ENCODE peak calls at places on chromosomes 16 and 17, in five cellular contexts. One of them, this sample, is unnamed.
A peak's percentile ranks its signal among the peaks of the same experiment; 100 is the strongest.

GRCh38 chr16:57556941-57557541 is 14.6 kb downstream of the ADGRG5 start:
- DNase-seq in thoracic aorta: no peak
- DNase-seq in SK-N-SH: no peak
- DNase-seq in neural crest cell: no peak
- DNase-seq in lower leg skin: no peak
- DNase-seq in this sample: no peak

GRCh38 chr17:62737513-62737912 is 70.6 kb downstream of the MARCHF10 start:
- DNase-seq in thoracic aorta: no peak
- DNase-seq in SK-N-SH: no peak
- DNase-seq in neural crest cell: no peak
- DNase-seq in lower leg skin: peak; percentile 56
- DNase-seq in this sample: no peak

GRCh38 chr16:52497067-52497816 is 49.7 kb downstream of the TOX3 start:
- DNase-seq in thoracic aorta: no peak
- DNase-seq in SK-N-SH: peak; percentile 27
- DNase-seq in neural crest cell: no peak
- DNase-seq in lower leg skin: no peak
- DNase-seq in this sample: no peak

GRCh38 chr16:23754594-23755483 is at the start of gene CHP2:
- DNase-seq in thoracic aorta: no peak
- DNase-seq in SK-N-SH: peak; percentile 58
- DNase-seq in neural crest cell: no peak
- DNase-seq in lower leg skin: peak; percentile 84
- DNase-seq in this sample: peak; percentile 40

GRCh38 chr17:66578781-66579489 is 256.0 kb upstream of the CACNG5 start:
- DNase-seq in thoracic aorta: no peak
- DNase-seq in SK-N-SH: no peak
- DNase-seq in neural crest cell: no peak
- DNase-seq in lower leg skin: no peak
- DNase-seq in this sample: no peak

GRCh38 chr17:81388612-81389367 is 6.5 kb upstream of the BAHCC1 start:
- DNase-seq in thoracic aorta: no peak
- DNase-seq in SK-N-SH: peak; percentile 81
- DNase-seq in neural crest cell: no peak
- DNase-seq in lower leg skin: no peak
- DNase-seq in this sample: no peak

GRCh38 chr17:61482467-61482866 is 30.2 kb downstream of the TBX4 start:
- DNase-seq in thoracic aorta: no peak
- DNase-seq in SK-N-SH: no peak
- DNase-seq in neural crest cell: no peak
- DNase-seq in lower leg skin: peak; percentile 75
- DNase-seq in this sample: peak; percentile 37

GRCh38 chr16:66190411-66190810 is 176.1 kb upstream of the CDH5 start:
- DNase-seq in thoracic aorta: no peak
- DNase-seq in SK-N-SH: no peak
- DNase-seq in neural crest cell: no peak
- DNase-seq in lower leg skin: no peak
- DNase-seq in this sample: no peak

GRCh38 chr16:56931253-56931768 is 631 bp upstream of the HERPUD1 start:
- DNase-seq in thoracic aorta: no peak
- DNase-seq in SK-N-SH: no peak
- DNase-seq in neural crest cell: no peak
- DNase-seq in lower leg skin: no peak
- DNase-seq in this sample: no peak

GRCh38 chr17:61469474-61469873 is 17.3 kb downstream of the TBX4 start:
- DNase-seq in thoracic aorta: no peak
- DNase-seq in SK-N-SH: no peak
- DNase-seq in neural crest cell: no peak
- DNase-seq in lower leg skin: no peak
- DNase-seq in this sample: no peak

GRCh38 chr16:2787961-2788360 is 601 bp upstream of the PRSS33 start:
- DNase-seq in thoracic aorta: no peak
- DNase-seq in SK-N-SH: no peak
- DNase-seq in neural crest cell: no peak
- DNase-seq in lower leg skin: no peak
- DNase-seq in this sample: no peak

GRCh38 chr16:78094166-78094565 is 5.3 kb upstream of the WWOX start:
- DNase-seq in thoracic aorta: no peak
- DNase-seq in SK-N-SH: no peak
- DNase-seq in neural crest cell: no peak
- DNase-seq in lower leg skin: no peak
- DNase-seq in this sample: no peak

GRCh38 chr17:55056530-55056929 is 88.0 kb downstream of the STXBP4 start:
- DNase-seq in thoracic aorta: no peak
- DNase-seq in SK-N-SH: peak; percentile 13
- DNase-seq in neural crest cell: no peak
- DNase-seq in lower leg skin: no peak
- DNase-seq in this sample: no peak

GRCh38 chr17:39867084-39867890 is 715 bp upstream of the ZPBP2 start:
- DNase-seq in thoracic aorta: no peak
- DNase-seq in SK-N-SH: no peak
- DNase-seq in neural crest cell: no peak
- DNase-seq in lower leg skin: no peak
- DNase-seq in this sample: no peak

GRCh38 chr17:62792122-62792800 is 15.9 kb downstream of the MARCHF10 start:
- DNase-seq in thoracic aorta: no peak
- DNase-seq in SK-N-SH: no peak
- DNase-seq in neural crest cell: no peak
- DNase-seq in lower leg skin: peak; percentile 56
- DNase-seq in this sample: peak; percentile 9

GRCh38 chr17:16417399-16417798 is 2.0 kb downstream of the TRPV2 start:
- DNase-seq in thoracic aorta: no peak
- DNase-seq in SK-N-SH: no peak
- DNase-seq in neural crest cell: no peak
- DNase-seq in lower leg skin: no peak
- DNase-seq in this sample: no peak

GRCh38 chr16:88994704-88995103 is 17.7 kb upstream of the CBFA2T3 start:
- DNase-seq in thoracic aorta: no peak
- DNase-seq in SK-N-SH: no peak
- DNase-seq in neural crest cell: no peak
- DNase-seq in lower leg skin: no peak
- DNase-seq in this sample: no peak

GRCh38 chr16:53434436-53435065 is at the start of gene RBL2:
- DNase-seq in thoracic aorta: peak; percentile 30
- DNase-seq in SK-N-SH: peak; percentile 91
- DNase-seq in neural crest cell: peak; percentile 73
- DNase-seq in lower leg skin: peak; percentile 97
- DNase-seq in this sample: peak; percentile 86

GRCh38 chr17:15657868-15658775 is 26.0 kb downstream of the TRIM16 start:
- DNase-seq in thoracic aorta: no peak
- DNase-seq in SK-N-SH: no peak
- DNase-seq in neural crest cell: no peak
- DNase-seq in lower leg skin: no peak
- DNase-seq in this sample: no peak

GRCh38 chr17:77571562-77571981 is 386.9 kb upstream of the TNRC6C start:
- DNase-seq in thoracic aorta: no peak
- DNase-seq in SK-N-SH: peak; percentile 61
- DNase-seq in neural crest cell: no peak
- DNase-seq in lower leg skin: no peak
- DNase-seq in this sample: no peak

GRCh38 chr17:52106638-52107261 is 51.8 kb downstream of the CA10 start:
- DNase-seq in thoracic aorta: no peak
- DNase-seq in SK-N-SH: peak; percentile 69
- DNase-seq in neural crest cell: peak; percentile 53
- DNase-seq in lower leg skin: no peak
- DNase-seq in this sample: no peak

GRCh38 chr16:85656351-85657266 is 32.1 kb downstream of the GINS2 start:
- DNase-seq in thoracic aorta: no peak
- DNase-seq in SK-N-SH: no peak
- DNase-seq in neural crest cell: no peak
- DNase-seq in lower leg skin: no peak
- DNase-seq in this sample: no peak

GRCh38 chr16:30894540-30895368 is 877 bp upstream of the BCL7C start:
- DNase-seq in thoracic aorta: no peak
- DNase-seq in SK-N-SH: no peak
- DNase-seq in neural crest cell: no peak
- DNase-seq in lower leg skin: no peak
- DNase-seq in this sample: no peak

GRCh38 chr16:51388516-51388951 is 237.5 kb upstream of the SALL1 start:
- DNase-seq in thoracic aorta: no peak
- DNase-seq in SK-N-SH: no peak
- DNase-seq in neural crest cell: no peak
- DNase-seq in lower leg skin: no peak
- DNase-seq in this sample: no peak

GRCh38 chr16:28951410-28951943 is 740 bp downstream of the NFATC2IP start:
- DNase-seq in thoracic aorta: no peak
- DNase-seq in SK-N-SH: no peak
- DNase-seq in neural crest cell: no peak
- DNase-seq in lower leg skin: no peak
- DNase-seq in this sample: no peak

GRCh38 chr17:19645608-19646250 is 2.8 kb upstream of the ALDH3A2 start:
- DNase-seq in thoracic aorta: no peak
- DNase-seq in SK-N-SH: peak; percentile 47
- DNase-seq in neural crest cell: peak; percentile 35
- DNase-seq in lower leg skin: no peak
- DNase-seq in this sample: no peak

GRCh38 chr17:44928950-44929720 is 13.8 kb upstream of the GFAP start:
- DNase-seq in thoracic aorta: no peak
- DNase-seq in SK-N-SH: no peak
- DNase-seq in neural crest cell: no peak
- DNase-seq in lower leg skin: no peak
- DNase-seq in this sample: no peak

GRCh38 chr17:81684442-81684911 is 666 bp downstream of the HGS start:
- DNase-seq in thoracic aorta: no peak
- DNase-seq in SK-N-SH: peak; percentile 23
- DNase-seq in neural crest cell: no peak
- DNase-seq in lower leg skin: no peak
- DNase-seq in this sample: no peak

GRCh38 chr16:399278-400019 is 2.2 kb upstream of the DECR2 start:
- DNase-seq in thoracic aorta: no peak
- DNase-seq in SK-N-SH: no peak
- DNase-seq in neural crest cell: no peak
- DNase-seq in lower leg skin: no peak
- DNase-seq in this sample: no peak

GRCh38 chr17:65154770-65155589 is 17.8 kb downstream of the RGS9 start:
- DNase-seq in thoracic aorta: no peak
- DNase-seq in SK-N-SH: no peak
- DNase-seq in neural crest cell: no peak
- DNase-seq in lower leg skin: no peak
- DNase-seq in this sample: no peak

GRCh38 chr17:40349477-40350409 is 14.8 kb downstream of the GJD3 start:
- DNase-seq in thoracic aorta: no peak
- DNase-seq in SK-N-SH: no peak
- DNase-seq in neural crest cell: no peak
- DNase-seq in lower leg skin: no peak
- DNase-seq in this sample: peak; percentile 49

GRCh38 chr16:63714876-63715275 is 1407.0 kb downstream of the CDH11 start:
- DNase-seq in thoracic aorta: no peak
- DNase-seq in SK-N-SH: no peak
- DNase-seq in neural crest cell: no peak
- DNase-seq in lower leg skin: no peak
- DNase-seq in this sample: no peak

GRCh38 chr16:63719926-63720325 is 1401.9 kb downstream of the CDH11 start:
- DNase-seq in thoracic aorta: no peak
- DNase-seq in SK-N-SH: no peak
- DNase-seq in neural crest cell: no peak
- DNase-seq in lower leg skin: no peak
- DNase-seq in this sample: no peak

GRCh38 chr16:63720848-63721247 is 1401.0 kb downstream of the CDH11 start:
- DNase-seq in thoracic aorta: no peak
- DNase-seq in SK-N-SH: no peak
- DNase-seq in neural crest cell: no peak
- DNase-seq in lower leg skin: no peak
- DNase-seq in this sample: no peak
- TF ChIP-seq CTCF in thoracic aorta: no peak
- TF ChIP-seq CTCF in SK-N-SH: peak; percentile 61
- TF ChIP-seq CTCF in neural crest cell: no peak
- TF ChIP-seq CTCF in lower leg skin: no peak
- TF ChIP-seq CTCF in this sample: no peak

GRCh38 chr17:3689262-3690093 is 6.5 kb downstream of the P2RX5 start:
- DNase-seq in thoracic aorta: no peak
- DNase-seq in SK-N-SH: no peak
- DNase-seq in neural crest cell: no peak
- DNase-seq in lower leg skin: no peak
- DNase-seq in this sample: no peak
- TF ChIP-seq CTCF in thoracic aorta: no peak
- TF ChIP-seq CTCF in SK-N-SH: no peak
- TF ChIP-seq CTCF in neural crest cell: no peak
- TF ChIP-seq CTCF in lower leg skin: no peak
- TF ChIP-seq CTCF in this sample: no peak

GRCh38 chr17:17835415-17836249 is 1.2 kb downstream of the SREBF1 start:
- DNase-seq in thoracic aorta: no peak
- DNase-seq in SK-N-SH: no peak
- DNase-seq in neural crest cell: no peak
- DNase-seq in lower leg skin: no peak
- DNase-seq in this sample: no peak
- TF ChIP-seq CTCF in thoracic aorta: no peak
- TF ChIP-seq CTCF in SK-N-SH: no peak
- TF ChIP-seq CTCF in neural crest cell: no peak
- TF ChIP-seq CTCF in lower leg skin: no peak
- TF ChIP-seq CTCF in this sample: no peak

DNA sequence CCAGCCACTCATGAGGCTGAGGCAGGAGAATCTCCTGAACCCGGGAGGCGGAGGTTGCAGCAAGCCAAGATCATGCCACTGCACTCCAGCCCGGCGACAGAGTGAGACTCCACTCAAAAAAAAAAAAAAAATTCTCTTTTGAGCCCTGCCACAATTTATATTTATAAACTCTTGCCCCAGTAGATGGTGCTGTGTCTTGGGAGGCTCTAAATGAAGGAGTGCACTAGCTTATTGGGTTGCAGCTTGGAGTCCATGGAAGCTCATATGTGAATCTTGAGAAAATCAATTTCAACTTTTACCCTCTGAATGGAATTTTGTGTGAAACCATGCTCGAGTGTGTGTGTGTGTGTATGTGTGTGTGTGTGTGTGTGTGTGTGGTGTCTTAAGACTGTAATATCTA is 420.1 kb downstream of the HS3ST4 start:
- DNase-seq in thoracic aorta: no peak
- DNase-seq in SK-N-SH: no peak
- DNase-seq in neural crest cell: no peak
- DNase-seq in lower leg skin: no peak
- DNase-seq in this sample: no peak
- TF ChIP-seq CTCF in thoracic aorta: no peak
- TF ChIP-seq CTCF in SK-N-SH: no peak
- TF ChIP-seq CTCF in neural crest cell: peak; percentile 34
- TF ChIP-seq CTCF in lower leg skin: no peak
- TF ChIP-seq CTCF in this sample: no peak

This sample was measured in mesothelial cell of epicardium.